ENCODE peak calls at places on chromosomes 11 and 22, in five cellular contexts. P is PC-3, I is HFF-Myc, T is K562, H is cardiac fibroblast. Z is an unnamed sample.

GRCh38 chr22:47013861-47014635 is 251.6 kb downstream of the TBC1D22A start:
- DNase-seq in P (no peak), H (no peak), I (no peak), T (no peak), Z (no peak)

GRCh38 chr22:37242395-37242918 is 1.6 kb downstream of the RAC2 start:
- DNase-seq in H (peak), I (no peak), T (peak), P (peak), Z (no peak)

GRCh38 chr11:26607725-26608506 is 35.9 kb upstream of the MUC15 start:
- DNase-seq in T (no peak), I (no peak), P (no peak), H (no peak), Z (no peak)

GRCh38 chr11:67117667-67118058 is 1.4 kb upstream of the KDM2A start:
- DNase-seq in H (peak), P (no peak), I (no peak), T (no peak), Z (no peak)

GRCh38 chr22:22463855-22464540 is 44.5 kb downstream of the ZNF280B start:
- DNase-seq in T (peak), P (peak), I (peak), H (peak), Z (peak)

GRCh38 chr11:110128161-110128560 is 35.0 kb downstream of the ZC3H12C start:
- DNase-seq in H (peak), P (no peak), T (no peak), I (peak), Z (peak)

GRCh38 chr22:40247976-40248375 is 70.3 kb downstream of the TNRC6B start:
- DNase-seq in I (no peak), H (no peak), P (no peak), T (no peak), Z (no peak)

GRCh38 chr11:921921-922678 is 3.6 kb upstream of the AP2A2 start:
- DNase-seq in P (no peak), T (peak), H (no peak), I (no peak), Z (no peak)

GRCh38 chr11:9160166-9160565 is 68.8 kb upstream of the SCUBE2 start:
- DNase-seq in T (no peak), I (no peak), P (no peak), H (peak), Z (peak)

GRCh38 chr11:79068356-79068755 is 372.5 kb downstream of the TENM4 start:
- DNase-seq in P (no peak), H (no peak), I (no peak), T (no peak), Z (no peak)

GRCh38 chr11:46298699-46299424 is 21.4 kb downstream of the CREB3L1 start:
- DNase-seq in P (peak), H (peak), T (no peak), I (no peak), Z (peak)

GRCh38 chr22:45235101-45235777 is 5.5 kb downstream of the KIAA0930 start:
- DNase-seq in I (no peak), P (no peak), H (no peak), T (no peak), Z (no peak)

GRCh38 chr11:72762641-72763304 is 10.6 kb upstream of the ARAP1 start:
- DNase-seq in P (no peak), I (no peak), H (no peak), T (no peak), Z (no peak)

GRCh38 chr11:72896431-72896830 is 82.2 kb downstream of the ATG16L2 start:
- DNase-seq in I (no peak), P (no peak), T (no peak), H (no peak), Z (no peak)

GRCh38 chr11:20259506-20259905 is 99.2 kb upstream of the DBX1 start:
- DNase-seq in P (no peak), H (no peak), I (peak), T (no peak), Z (no peak)

GRCh38 chr11:117705866-117706265 is 91.2 kb downstream of the DSCAML1 start:
- DNase-seq in H (no peak), I (no peak), P (no peak), T (no peak), Z (no peak)

GRCh38 chr11:117703209-117703608 is 93.8 kb downstream of the DSCAML1 start:
- DNase-seq in I (no peak), T (no peak), P (no peak), H (no peak), Z (no peak)

GRCh38 chr11:117706322-117706814 is 90.6 kb downstream of the DSCAML1 start:
- DNase-seq in I (no peak), P (no peak), H (no peak), T (no peak), Z (no peak)

GRCh38 chr11:117701781-117702180 is 95.2 kb downstream of the DSCAML1 start:
- DNase-seq in P (no peak), I (no peak), T (no peak), H (no peak), Z (no peak)

GRCh38 chr11:117704416-117705150 is 92.4 kb downstream of the DSCAML1 start:
- DNase-seq in I (no peak), T (no peak), H (no peak), P (no peak), Z (no peak)
- H3K4me3 ChIP-seq in I (no peak), T (no peak), H (no peak), P (no peak), Z (no peak)

GRCh38 chr11:128157423-128158298 is 429.7 kb downstream of the ETS1 start:
- DNase-seq in H (peak), P (peak), I (peak), T (peak), Z (peak)
- TF ChIP-seq CTCF in H (peak), P (peak), I (peak), T (peak), Z (peak)

GRCh38 chr22:32204211-32204855 is 540 bp downstream of the RFPL2 start:
- DNase-seq in H (no peak), P (no peak), I (no peak), T (no peak), Z (peak)
- H3K4me3 ChIP-seq in H (no peak), P (no peak), I (no peak), T (no peak), Z (no peak)

DNA sequence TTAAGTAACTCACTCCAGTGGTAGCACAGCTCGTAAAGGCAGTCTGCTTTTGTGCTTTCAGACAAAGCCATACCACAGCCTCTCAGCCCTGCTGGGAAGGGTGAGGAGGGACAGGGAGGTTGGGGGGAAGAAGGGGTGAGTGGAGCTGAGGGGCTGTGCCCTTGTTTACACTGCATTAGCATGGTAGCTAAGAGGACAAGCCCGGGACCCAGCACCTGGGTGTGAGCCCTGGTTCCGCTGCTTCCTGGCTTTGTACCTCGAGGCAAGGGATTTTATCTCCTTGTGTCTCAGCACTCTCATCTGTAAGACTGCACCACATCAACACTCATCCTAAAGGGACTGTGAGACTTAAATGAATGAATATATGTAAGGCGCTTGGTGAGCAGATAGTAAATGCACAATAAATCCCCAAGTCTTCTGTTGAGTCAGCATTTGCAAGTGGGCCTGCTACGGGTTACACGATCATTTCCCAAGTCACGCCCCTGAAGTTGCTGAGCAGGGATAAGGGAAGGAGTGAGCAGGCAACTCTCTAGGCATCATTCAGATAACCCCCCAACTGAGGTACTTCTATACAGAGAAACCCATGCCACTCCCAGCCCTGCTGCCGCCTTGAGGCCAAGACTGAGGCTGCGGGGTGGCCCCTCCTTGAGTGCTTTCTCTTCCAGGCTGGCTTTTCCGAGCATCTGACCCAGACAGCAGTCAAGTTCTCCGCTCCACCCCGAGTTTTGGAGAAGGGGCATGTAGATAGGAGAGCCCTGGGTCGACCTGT is 7.5 kb downstream of the RASD2 start:
- DNase-seq in H (peak), I (no peak), T (peak), P (no peak), Z (no peak)
- TF ChIP-seq CTCF in H (no peak), I (no peak), T (peak), P (peak), Z (peak)

GRCh38 chr11:12270817-12271216 is 106.6 kb upstream of the PARVA start:
- DNase-seq in T (no peak), H (no peak), P (no peak), I (no peak), Z (no peak)
- H3K4me3 ChIP-seq in T (no peak), H (no peak), P (no peak), I (no peak), Z (no peak)

GRCh38 chr11:34063061-34063795 is 11.7 kb downstream of the CAPRIN1 start:
- DNase-seq in I (no peak), H (no peak), T (no peak), P (no peak), Z (peak)

GRCh38 chr11:34067383-34068065 is 16.0 kb downstream of the CAPRIN1 start:
- DNase-seq in T (no peak), I (no peak), P (no peak), H (no peak), Z (no peak)

GRCh38 chr11:34064291-34064690 is 12.8 kb downstream of the CAPRIN1 start:
- DNase-seq in I (no peak), T (no peak), H (no peak), P (no peak), Z (no peak)

GRCh38 chr11:34068098-34068497 is 16.6 kb downstream of the CAPRIN1 start:
- DNase-seq in H (peak), P (peak), T (no peak), I (no peak), Z (peak)

DNA sequence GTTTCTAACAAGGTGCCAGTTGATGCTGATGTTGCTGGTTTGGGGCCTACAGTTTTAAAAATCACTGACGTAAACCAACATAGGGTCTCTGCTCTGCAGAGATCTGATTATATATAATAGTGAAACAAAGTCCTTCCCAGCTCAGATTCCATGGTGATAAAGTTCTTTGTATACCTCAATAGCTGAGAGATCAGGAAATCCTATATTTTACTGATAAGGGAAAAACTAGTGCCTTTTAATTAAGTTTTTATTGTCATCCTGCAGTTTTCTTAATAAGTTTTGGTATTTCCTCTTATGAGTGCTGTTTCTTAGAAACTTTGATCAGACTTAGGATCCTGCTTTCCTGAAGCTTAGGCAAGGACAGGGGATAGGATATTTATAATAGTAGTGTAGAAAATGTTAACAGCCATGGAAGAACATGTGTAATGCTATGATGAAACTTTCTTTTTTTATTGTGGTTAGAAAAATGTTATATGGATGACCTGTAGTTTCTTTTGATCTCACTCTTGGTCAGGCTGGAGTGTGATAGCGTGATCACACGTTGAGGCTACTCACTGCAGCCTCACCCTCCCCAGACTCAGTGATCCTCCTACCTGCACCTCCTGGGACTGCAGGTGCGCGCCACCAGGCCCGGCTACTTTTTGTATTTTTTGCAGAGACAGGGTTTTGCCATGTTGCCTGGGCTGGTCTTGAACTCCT is 14.1 kb downstream of the CAPRIN1 start:
- DNase-seq in H (no peak), P (no peak), I (no peak), T (no peak), Z (peak)
- TF ChIP-seq CTCF in H (no peak), P (no peak), I (no peak), T (no peak), Z (peak)